ENCODE peak calls at places on chromosomes 7 and 10, in six cellular contexts. O is WERI-Rb-1; I is ovary; V is cardiac muscle cell; X is CD8-positive, alpha-beta T cell; Z is Panc1. E is an unnamed sample.

GRCh38 chr7:134882481-134882880 is 103.0 kb downstream of the CALD1 start:
- DNase-seq in O (no peak), I (no peak), V (no peak), X (no peak), Z (no peak), E (no peak)

GRCh38 chr7:66076459-66077329 is 1.1 kb downstream of the ASL start:
- DNase-seq in O (no peak), I (no peak), V (no peak), X (no peak), Z (no peak), E (no peak)

GRCh38 chr10:127408115-127408710 is 140.9 kb upstream of the NPS start:
- DNase-seq in O (no peak), I (no peak), V (peak), X (no peak), Z (no peak), E (no peak)

GRCh38 chr7:55548295-55548731 is 24.0 kb downstream of the VOPP1 start:
- DNase-seq in O (no peak), I (no peak), V (no peak), X (no peak), Z (no peak), E (no peak)

GRCh38 chr7:44761207-44762161 is 12.8 kb downstream of the ZMIZ2 start:
- DNase-seq in O (no peak), I (peak), V (no peak), X (no peak), Z (no peak), E (no peak)

GRCh38 chr7:133688483-133689239 is 435.8 kb downstream of the EXOC4 start:
- DNase-seq in O (no peak), I (no peak), V (no peak), X (no peak), Z (no peak), E (no peak)

GRCh38 chr10:88754272-88754671 is 5.5 kb upstream of the LIPN start:
- DNase-seq in O (no peak), I (no peak), V (no peak), X (no peak), Z (no peak), E (peak)

GRCh38 chr7:42198974-42199668 is 37.9 kb downstream of the GLI3 start:
- DNase-seq in O (no peak), I (no peak), V (no peak), X (no peak), Z (no peak), E (peak)

GRCh38 chr7:31398815-31399214 is 58.3 kb upstream of the NEUROD6 start:
- DNase-seq in O (no peak), I (no peak), V (no peak), X (no peak), Z (no peak), E (no peak)

GRCh38 chr7:118311121-118311803 is 86.8 kb downstream of the ANKRD7 start:
- DNase-seq in O (no peak), I (no peak), V (no peak), X (no peak), Z (no peak), E (no peak)

GRCh38 chr7:97064972-97065587 is 40.4 kb upstream of the DLX5 start:
- DNase-seq in O (peak), I (no peak), V (peak), X (no peak), Z (peak), E (peak)

GRCh38 chr7:85702348-85702747 is 515.5 kb upstream of the SEMA3D start:
- DNase-seq in O (no peak), I (no peak), V (no peak), X (no peak), Z (no peak), E (no peak)

GRCh38 chr10:14299516-14299915 is 31.2 kb downstream of the FRMD4A start:
- DNase-seq in O (peak), I (no peak), V (no peak), X (no peak), Z (no peak), E (no peak)

GRCh38 chr7:101912711-101913110 is 95.3 kb downstream of the CUX1 start:
- DNase-seq in O (no peak), I (peak), V (no peak), X (no peak), Z (no peak), E (no peak)

GRCh38 chr7:117385340-117386124 is 41.8 kb downstream of the ASZ1 start:
- DNase-seq in O (no peak), I (no peak), V (peak), X (no peak), Z (peak), E (no peak)

GRCh38 chr7:133590795-133591194 is 337.9 kb downstream of the EXOC4 start:
- DNase-seq in O (no peak), I (no peak), V (no peak), X (no peak), Z (no peak), E (no peak)

GRCh38 chr10:117241541-117242462 is 888 bp downstream of the SLC18A2 start:
- DNase-seq in O (no peak), I (peak), V (peak), X (no peak), Z (no peak), E (no peak)

GRCh38 chr10:60107308-60107976 is 201.1 kb upstream of the CCDC6 start:
- DNase-seq in O (no peak), I (no peak), V (no peak), X (no peak), Z (no peak), E (no peak)

GRCh38 chr7:101017099-101017777 is 2.6 kb upstream of the MUC17 start:
- DNase-seq in O (no peak), I (peak), V (peak), X (peak), Z (peak), E (peak)

GRCh38 chr7:119105381-119105780 is 880.9 kb downstream of the ANKRD7 start:
- DNase-seq in O (no peak), I (no peak), V (no peak), X (no peak), Z (no peak), E (no peak)

GRCh38 chr7:102897856-102898531 is 14.8 kb upstream of the LRRC17 start:
- DNase-seq in O (no peak), I (no peak), V (no peak), X (no peak), Z (no peak), E (no peak)

GRCh38 chr7:5594616-5595544 is 171.2 kb upstream of the TNRC18 start:
- DNase-seq in O (no peak), I (peak), V (peak), X (no peak), Z (peak), E (no peak)

GRCh38 chr10:99430116-99430450 is 341 bp downstream of the GOT1 start:
- DNase-seq in O (no peak), I (no peak), V (no peak), X (no peak), Z (no peak), E (no peak)

GRCh38 chr10:68333905-68334431 is 1.2 kb upstream of the PBLD start:
- DNase-seq in O (no peak), I (no peak), V (no peak), X (no peak), Z (no peak), E (no peak)

GRCh38 chr10:58555170-58555929 is 42.7 kb downstream of the BICC1 start:
- DNase-seq in O (no peak), I (no peak), V (no peak), X (no peak), Z (no peak), E (no peak)

GRCh38 chr7:105639677-105640493 is 58.6 kb upstream of the EFCAB10 start:
- DNase-seq in O (peak), I (peak), V (peak), X (no peak), Z (no peak), E (no peak)

GRCh38 chr7:116097365-116098009 is 66.9 kb upstream of the TFEC start:
- DNase-seq in O (no peak), I (no peak), V (no peak), X (no peak), Z (peak), E (peak)
- TF ChIP-seq CTCF in O (no peak), I (no peak), V (peak), X (no peak), Z (no peak), E (no peak)

GRCh38 chr7:17307033-17307432 is 8.6 kb downstream of the AHR start:
- DNase-seq in O (no peak), I (no peak), V (no peak), X (no peak), Z (no peak), E (no peak)
- H3K4me3 ChIP-seq in O (no peak), I (no peak), V (no peak), X (no peak), Z (no peak), E (no peak)

GRCh38 chr7:35801392-35802101 is 690 bp downstream of the SEPTIN7 start:
- DNase-seq in O (peak), I (peak), V (peak), X (peak), Z (peak), E (peak)
- TF ChIP-seq CTCF in O (peak), I (peak), V (peak), X (peak), Z (peak), E (peak)

GRCh38 chr7:154512121-154512621 is 460.0 kb downstream of the DPP6 start:
- DNase-seq in O (no peak), I (no peak), V (no peak), X (no peak), Z (no peak), E (no peak)
- H3K4me3 ChIP-seq in O (no peak), I (no peak), V (no peak), X (no peak), Z (no peak), E (no peak)